ENCODE peak calls at places on chromosomes 4 and X, in seven cellular contexts. K, B, Q, D, J, O and I are unnamed samples.

GRCh38 chr4:7805533-7806079 is 134.1 kb downstream of the AFAP1 start:
- DNase-seq in K (no peak), B (no peak), Q (no peak), D (peak), J (peak), O (peak), I (no peak)

GRCh38 chr4:81032805-81033684 is 2.5 kb downstream of the BMP3 start:
- DNase-seq in K (no peak), B (no peak), Q (no peak), D (no peak), J (no peak), O (peak), I (no peak)

GRCh38 chr4:165560941-165561340 is 182.1 kb downstream of the CPE start:
- DNase-seq in K (no peak), B (no peak), Q (no peak), D (no peak), J (no peak), O (peak), I (no peak)

GRCh38 chrX:113384628-113385027 is 544.0 kb upstream of the AMOT start:
- DNase-seq in K (no peak), B (no peak), Q (no peak), D (no peak), J (peak), O (peak), I (no peak)

GRCh38 chr4:8157944-8158709 is 486 bp downstream of the ABLIM2 start:
- DNase-seq in K (no peak), B (no peak), Q (no peak), D (peak), J (no peak), O (no peak), I (no peak)

GRCh38 chrX:24485976-24486680 is 21.0 kb downstream of the PDK3 start:
- DNase-seq in K (no peak), B (no peak), Q (no peak), D (no peak), J (no peak), O (no peak), I (no peak)

GRCh38 chr4:55635282-55635681 is 816 bp downstream of the NMU start:
- DNase-seq in K (no peak), B (no peak), Q (no peak), D (peak), J (no peak), O (peak), I (no peak)

GRCh38 chr4:2285665-2286381 is 23.9 kb upstream of the MXD4 start:
- DNase-seq in K (no peak), B (no peak), Q (no peak), D (no peak), J (peak), O (no peak), I (no peak)